ENCODE peak calls at places on chromosomes 6 and 20, in ten cellular contexts. G is sciatic nerve, U is ureter, X is body of pancreas, N is EL, E is endothelial cell, V is HFF-Myc, A is aorta, O is iPS DF 19.7, H is adipocyte. I is an unnamed sample.
A peak's percentile ranks its signal among the peaks of the same experiment; 100 is the strongest.

GRCh38 chr20:58575776-58576589 is 60.8 kb upstream of the APCDD1L start:
- DNase-seq in G (no peak), U (no peak), X (no peak), N (no peak), E (no peak), V (no peak), A (peak; percentile 21), O (no peak), H (no peak), I (no peak)

GRCh38 chr20:21027569-21027968 is 78.6 kb downstream of the LINC00237 start:
- DNase-seq in G (no peak), U (no peak), X (no peak), N (peak; percentile 29), E (peak; percentile 51), V (no peak), A (no peak), O (peak; percentile 72), H (peak; percentile 0), I (no peak)

GRCh38 chr6:147468634-147469033 is 39.9 kb upstream of the SAMD5 start:
- DNase-seq in G (no peak), U (no peak), X (no peak), N (no peak), E (no peak), V (no peak), A (no peak), O (no peak), H (no peak), I (no peak)

GRCh38 chr6:151962246-151962846 is 154.9 kb downstream of the ESR1 start:
- DNase-seq in G (no peak), U (no peak), X (no peak), N (peak; percentile 50), E (no peak), V (no peak), A (no peak), O (no peak), H (peak; percentile 11), I (no peak)

GRCh38 chr6:100657678-100658330 is 193.1 kb upstream of the SIM1 start:
- DNase-seq in G (no peak), U (no peak), X (no peak), N (peak; percentile 25), E (no peak), V (no peak), A (no peak), O (no peak), H (peak; percentile 48), I (no peak)

GRCh38 chr20:21514553-21515251 is 838 bp upstream of the NKX2-2 start:
- DNase-seq in G (no peak), U (no peak), X (peak; percentile 40), N (no peak), E (no peak), V (no peak), A (no peak), O (peak; percentile 83), H (no peak), I (no peak)

GRCh38 chr20:28562510-28562898 is 2695.0 kb upstream of the DEFB115 start:
- DNase-seq in G (no peak), U (no peak), X (no peak), N (peak; percentile 81), E (no peak), V (no peak), A (no peak), O (no peak), H (peak; percentile 47), I (no peak)

GRCh38 chr6:14431375-14432330 is 314.1 kb downstream of the CD83 start:
- DNase-seq in G (no peak), U (no peak), X (no peak), N (no peak), E (no peak), V (no peak), A (no peak), O (no peak), H (no peak), I (no peak)

GRCh38 chr20:5197270-5197827 is 70.5 kb downstream of the CDS2 start:
- DNase-seq in G (no peak), U (no peak), X (peak; percentile 26), N (no peak), E (no peak), V (no peak), A (no peak), O (no peak), H (no peak), I (no peak)

GRCh38 chr20:8438748-8439147 is 306.7 kb downstream of the PLCB1 start:
- DNase-seq in G (no peak), U (no peak), X (no peak), N (no peak), E (no peak), V (no peak), A (no peak), O (no peak), H (no peak), I (no peak)

GRCh38 chr20:3679749-3680700 is 1.8 kb downstream of the ADAM33 start:
- DNase-seq in G (no peak), U (no peak), X (peak; percentile 19), N (peak; percentile 94), E (no peak), V (peak; percentile 63), A (peak; percentile 63), O (no peak), H (peak; percentile 88), I (no peak)

GRCh38 chr6:46974786-46975185 is 53.0 kb upstream of the ADGRF5 start:
- DNase-seq in G (no peak), U (no peak), X (no peak), N (no peak), E (no peak), V (no peak), A (no peak), O (no peak), H (no peak), I (no peak)

GRCh38 chr20:52438326-52438963 is 246.9 kb upstream of the ZFP64 start:
- DNase-seq in G (no peak), U (no peak), X (no peak), N (no peak), E (no peak), V (no peak), A (no peak), O (no peak), H (no peak), I (no peak)

GRCh38 chr6:11710968-11711643 is 67.5 kb downstream of the ADTRP start:
- DNase-seq in G (no peak), U (no peak), X (no peak), N (no peak), E (no peak), V (no peak), A (no peak), O (no peak), H (peak; percentile 43), I (no peak)

GRCh38 chr20:13865825-13866351 is 81.1 kb downstream of the NDUFAF5 start:
- DNase-seq in G (no peak), U (no peak), X (no peak), N (peak; percentile 74), E (no peak), V (peak; percentile 3), A (no peak), O (no peak), H (peak; percentile 50), I (no peak)

GRCh38 chr6:113994934-113995342 is 24.0 kb upstream of the HDAC2 start:
- DNase-seq in G (no peak), U (peak; percentile 54), X (peak; percentile 26), N (peak; percentile 94), E (peak; percentile 66), V (peak; percentile 85), A (no peak), O (no peak), H (peak; percentile 90), I (no peak)

GRCh38 chr6:30614044-30614842 is 2.8 kb downstream of the PPP1R10 start:
- DNase-seq in G (no peak), U (no peak), X (no peak), N (no peak), E (no peak), V (no peak), A (no peak), O (no peak), H (peak; percentile 44), I (no peak)

GRCh38 chr6:161010418-161010817 is 18.8 kb downstream of the MAP3K4 start:
- DNase-seq in G (no peak), U (no peak), X (no peak), N (peak; percentile 64), E (no peak), V (no peak), A (no peak), O (no peak), H (peak; percentile 33), I (no peak)

GRCh38 chr20:33606114-33606771 is 55.9 kb upstream of the C20orf144 start:
- DNase-seq in G (no peak), U (no peak), X (no peak), N (no peak), E (no peak), V (no peak), A (no peak), O (no peak), H (no peak), I (no peak)

GRCh38 chr6:15464211-15464725 is 198.6 kb downstream of the DTNBP1 start:
- DNase-seq in G (no peak), U (no peak), X (peak; percentile 60), N (peak; percentile 34), E (peak; percentile 40), V (no peak), A (no peak), O (no peak), H (peak; percentile 5), I (no peak)

GRCh38 chr20:3970016-3970415 is 45.3 kb downstream of the RNF24 start:
- DNase-seq in G (no peak), U (no peak), X (no peak), N (no peak), E (no peak), V (no peak), A (no peak), O (peak; percentile 9), H (no peak), I (no peak)

I was measured in cardiac septum.